ENCODE peak calls at places on chromosomes 1 and 21, in five cellular contexts. S is H1, T is GM12878, K is K562, X is IMR-90. B is an unnamed sample.

GRCh38 chr1:179591592-179592580 is at the start of gene TDRD5:
- DNase-seq in X (no peak), T (no peak), S (no peak), K (no peak), B (peak; percentile 44)

GRCh38 chr1:18927654-18928272 is 25.4 kb upstream of the ALDH4A1 start:
- DNase-seq in X (peak; percentile 63), S (no peak), T (no peak), K (no peak), B (no peak)

GRCh38 chr1:166952002-166952746 is 23.2 kb downstream of the ILDR2 start:
- DNase-seq in T (no peak), X (peak; percentile 48), S (no peak), K (no peak), B (no peak)

GRCh38 chr1:240719953-240720700 is 108.2 kb upstream of the GREM2 start:
- DNase-seq in K (no peak), T (no peak), S (no peak), X (peak; percentile 24), B (no peak)

GRCh38 chr1:66944330-66945274 is 19.8 kb downstream of the MIER1 start:
- DNase-seq in K (peak; percentile 56), S (no peak), T (no peak), X (peak; percentile 85), B (no peak)

GRCh38 chr1:32765561-32766327 is 51.4 kb downstream of the YARS1 start:
- DNase-seq in T (no peak), X (no peak), S (no peak), K (no peak), B (no peak)

GRCh38 chr1:154736840-154737239 is 128.9 kb upstream of the ADAR start:
- DNase-seq in K (peak; percentile 55), T (no peak), X (peak; percentile 80), S (no peak), B (peak; percentile 37)

GRCh38 chr1:78687914-78688313 is 38.3 kb downstream of the IFI44 start:
- DNase-seq in K (no peak), X (peak; percentile 17), T (no peak), S (no peak), B (no peak)

GRCh38 chr1:1038694-1039093 is 18.8 kb downstream of the AGRN start:
- DNase-seq in X (no peak), S (no peak), K (no peak), T (no peak), B (no peak)

GRCh38 chr1:149997585-149998262 is 12.8 kb downstream of the OTUD7B start:
- DNase-seq in T (peak; percentile 97), K (no peak), X (no peak), S (no peak), B (no peak)

GRCh38 chr1:24293392-24294227 is 25.5 kb upstream of the GRHL3 start:
- DNase-seq in S (no peak), K (no peak), T (no peak), X (no peak), B (no peak)

GRCh38 chr1:60114735-60115318 is 41.3 kb upstream of the C1orf87 start:
- DNase-seq in X (no peak), K (no peak), S (no peak), T (no peak), B (no peak)

GRCh38 chr1:72177711-72178110 is 104.6 kb downstream of the NEGR1 start:
- DNase-seq in K (no peak), X (peak; percentile 66), T (no peak), S (no peak), B (no peak)

GRCh38 chr1:154866257-154866994 is 3.7 kb downstream of the KCNN3 start:
- DNase-seq in X (peak; percentile 44), T (no peak), S (no peak), K (peak; percentile 71), B (no peak)

GRCh38 chr1:16046865-16047264 is 3.3 kb downstream of the CLCNKB start:
- DNase-seq in S (no peak), K (no peak), T (no peak), X (no peak), B (no peak)

GRCh38 chr1:206117151-206117948 is at the start of gene AVPR1B:
- DNase-seq in S (peak; percentile 21), K (no peak), T (no peak), X (peak; percentile 15), B (peak; percentile 31)

GRCh38 chr1:168280577-168280976 is at the start of gene TBX19:
- DNase-seq in K (no peak), X (no peak), T (no peak), S (no peak), B (no peak)

GRCh38 chr1:25728301-25728935 is 71.6 kb upstream of the SELENON start:
- DNase-seq in K (peak; percentile 11), T (no peak), S (no peak), X (no peak), B (no peak)

GRCh38 chr1:203650012-203650836 is 23.6 kb downstream of the ATP2B4 start:
- DNase-seq in S (peak; percentile 38), T (no peak), X (peak; percentile 74), K (peak; percentile 93), B (no peak)

GRCh38 chr21:33760641-33761103 is 118.4 kb downstream of the ITSN1 start:
- DNase-seq in X (peak; percentile 86), S (no peak), T (no peak), K (no peak), B (no peak)

GRCh38 chr1:164953815-164954214 is 394.8 kb downstream of the PBX1 start:
- DNase-seq in X (no peak), S (no peak), K (no peak), T (no peak), B (peak; percentile 8)

GRCh38 chr1:221874285-221875003 is 132.6 kb upstream of the DUSP10 start:
- DNase-seq in T (no peak), S (no peak), X (peak; percentile 64), K (no peak), B (no peak)

GRCh38 chr1:159900086-159900680 is at the start of gene CFAP45:
- DNase-seq in X (peak; percentile 56), K (peak; percentile 93), T (no peak), S (no peak), B (peak; percentile 59)

GRCh38 chr1:177229781-177230180 is 59.0 kb downstream of the BRINP2 start:
- DNase-seq in X (no peak), S (no peak), K (no peak), T (no peak), B (no peak)

GRCh38 chr21:39079617-39080016 is 103.6 kb downstream of the PSMG1 start:
- DNase-seq in X (peak; percentile 33), T (no peak), K (peak; percentile 35), S (no peak), B (no peak)

GRCh38 chr1:62407398-62408009 is 29.3 kb upstream of the USP1 start:
- DNase-seq in S (no peak), T (no peak), K (peak; percentile 69), X (peak; percentile 55), B (peak; percentile 18)

DNA sequence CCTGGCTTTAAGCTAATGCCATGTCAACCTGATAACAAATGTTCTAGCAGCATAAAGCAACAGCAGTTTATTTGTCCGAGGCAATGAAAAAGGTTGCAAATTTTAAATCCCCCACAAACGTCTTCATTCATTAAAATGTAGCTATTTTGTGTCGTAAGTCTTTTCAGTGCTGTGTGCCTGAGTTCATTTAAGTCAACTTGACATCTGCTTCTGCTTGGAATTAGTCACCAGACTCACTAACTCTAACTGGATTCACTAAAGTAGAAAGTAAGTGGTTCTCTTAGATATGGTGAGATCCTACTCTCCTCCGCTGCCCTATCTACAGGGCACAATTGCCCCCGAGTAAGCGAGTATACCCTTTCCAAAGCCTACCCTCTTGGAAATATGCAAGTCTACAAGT is 118.4 kb upstream of the CHRM3 start:
- DNase-seq in T (no peak), X (no peak), K (no peak), S (no peak), B (no peak)
- TF ChIP-seq CEBPB in T (no peak), X (no peak), K (no peak), S (no peak), B (no peak)

GRCh38 chr21:42142141-42142540 is 71.0 kb downstream of the UMODL1 start:
- DNase-seq in T (no peak), S (no peak), K (no peak), X (no peak), B (no peak)
- TF ChIP-seq CEBPB in T (no peak), S (no peak), K (no peak), X (no peak), B (no peak)

DNA sequence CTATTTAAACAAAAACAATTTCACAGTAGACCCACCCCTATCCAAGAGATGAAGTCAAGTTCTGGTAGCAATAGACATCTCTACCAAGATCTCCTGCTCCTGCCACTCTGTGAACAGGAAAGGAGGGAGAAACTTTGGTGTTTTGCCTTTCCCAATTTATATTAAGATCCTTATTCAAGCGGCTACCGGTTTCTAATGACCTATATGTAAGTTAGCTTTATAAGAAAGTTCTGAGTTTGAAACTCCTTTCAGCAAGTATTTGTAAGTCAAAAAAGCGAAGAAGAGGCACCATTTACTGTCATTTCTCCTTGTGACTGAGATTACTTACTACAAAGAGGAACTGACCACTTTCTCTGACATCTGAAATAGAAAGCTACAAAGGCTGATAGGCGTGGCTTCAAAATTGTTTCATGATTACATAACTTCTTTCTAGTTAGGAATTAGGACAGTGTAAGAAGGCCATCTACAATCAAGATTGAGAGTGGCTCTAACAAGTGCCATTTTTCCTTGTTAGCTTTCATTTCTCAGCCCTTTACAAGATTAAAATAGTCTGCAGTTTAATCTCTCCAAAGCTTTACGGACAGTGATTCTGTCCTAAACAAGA is at the start of gene MNDA:
- DNase-seq in X (no peak), S (no peak), T (peak; percentile 82), K (no peak), B (no peak)
- TF ChIP-seq CEBPB in X (no peak), S (no peak), T (no peak), K (peak; percentile 17), B (no peak)

DNA sequence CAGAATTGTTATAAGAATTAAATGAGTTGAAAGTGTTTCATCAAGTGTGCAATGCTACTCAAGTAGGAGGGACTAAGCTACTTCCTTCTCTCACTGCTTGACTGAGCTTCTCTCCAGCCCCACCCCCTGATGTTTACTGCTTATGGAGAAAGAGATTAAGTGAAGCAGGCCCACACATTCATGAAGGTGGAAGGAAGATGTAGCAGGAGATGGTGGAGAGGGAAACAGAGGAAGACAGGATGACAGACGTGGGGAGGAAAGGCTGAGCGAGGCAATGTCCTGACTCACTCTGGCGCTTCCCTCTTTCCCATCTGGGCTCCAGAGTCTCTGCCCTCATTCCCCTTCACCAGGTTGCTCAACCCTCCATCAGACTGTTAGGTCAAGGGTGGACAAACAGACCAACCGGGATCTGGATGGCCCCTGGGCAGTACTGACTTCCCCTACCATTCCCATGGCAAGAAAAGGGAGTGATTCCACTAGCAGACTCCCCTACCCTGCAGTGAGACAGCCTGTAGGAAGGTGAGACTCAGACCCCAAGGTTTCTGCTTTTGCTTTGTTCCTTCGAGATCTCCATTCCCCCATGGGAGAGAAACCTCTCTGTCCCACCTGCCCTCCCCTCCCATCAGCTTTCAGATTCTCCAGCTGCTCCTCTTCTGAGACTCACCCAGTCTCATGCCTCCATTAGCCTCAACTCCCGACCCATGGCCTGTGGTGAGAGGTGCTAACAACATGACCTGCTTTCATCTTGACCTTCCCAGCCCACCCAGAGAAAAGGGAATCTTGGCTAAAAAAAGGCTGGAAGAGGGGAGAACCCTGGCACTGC is 3.1 kb upstream of the ARHGEF2 start:
- DNase-seq in X (peak; percentile 89), K (peak; percentile 78), S (no peak), T (no peak), B (no peak)
- TF ChIP-seq CEBPB in X (peak; percentile 96), K (peak; percentile 68), S (no peak), T (no peak), B (no peak)